ENCODE peak calls at places on chromosome 9, in seven cellular contexts. Q is A549, A is fibroblast of pulmonary artery, C is cardiac muscle cell, L is GM12865, S is colonic mucosa, U is AG10803. R is an unnamed sample.

GRCh38 chr9:95383198-95383673 is 65.7 kb upstream of the FANCC start:
- DNase-seq in Q (peak), A (peak), C (no peak), L (no peak), S (no peak), U (peak), R (peak)

GRCh38 chr9:36966371-36967097 is 67.5 kb downstream of the PAX5 start:
- DNase-seq in Q (no peak), A (no peak), C (no peak), L (no peak), S (no peak), U (no peak), R (no peak)

GRCh38 chr9:111897831-111898144 is 1.2 kb downstream of the UGCG start:
- DNase-seq in Q (no peak), A (no peak), C (no peak), L (peak), S (peak), U (peak), R (no peak)

GRCh38 chr9:124010665-124011321 is 775 bp upstream of the LHX2 start:
- DNase-seq in Q (peak), A (peak), C (peak), L (peak), S (no peak), U (peak), R (no peak)

GRCh38 chr9:114662081-114662989 is 4.7 kb upstream of the TEX53 start:
- DNase-seq in Q (peak), A (peak), C (peak), L (peak), S (peak), U (no peak), R (no peak)

GRCh38 chr9:21591221-21592062 is 109.3 kb upstream of the IFNE start:
- DNase-seq in Q (peak), A (peak), C (no peak), L (peak), S (no peak), U (peak), R (no peak)

GRCh38 chr9:29211003-29211584 is 1637.8 kb upstream of the C9orf72 start:
- DNase-seq in Q (no peak), A (no peak), C (no peak), L (no peak), S (no peak), U (no peak), R (no peak)

GRCh38 chr9:89038354-89039091 is 47.3 kb downstream of the S1PR3 start:
- DNase-seq in Q (no peak), A (peak), C (no peak), L (no peak), S (peak), U (peak), R (no peak)

GRCh38 chr9:121915304-121915625 is 177.8 kb downstream of the TTLL11 start:
- DNase-seq in Q (no peak), A (no peak), C (no peak), L (no peak), S (no peak), U (no peak), R (no peak)

GRCh38 chr9:137813651-137814415 is 63.7 kb upstream of the CACNA1B start:
- DNase-seq in Q (no peak), A (no peak), C (no peak), L (no peak), S (no peak), U (no peak), R (no peak)

GRCh38 chr9:134192951-134193731 is 28.8 kb upstream of the RNU6ATAC start:
- DNase-seq in Q (no peak), A (no peak), C (peak), L (no peak), S (no peak), U (no peak), R (no peak)

GRCh38 chr9:16030513-16031185 is 477.8 kb downstream of the CCDC171 start:
- DNase-seq in Q (peak), A (peak), C (no peak), L (peak), S (no peak), U (peak), R (no peak)

GRCh38 chr9:95023217-95024003 is 294.1 kb downstream of the FANCC start:
- DNase-seq in Q (peak), A (peak), C (no peak), L (no peak), S (no peak), U (peak), R (no peak)

GRCh38 chr9:119418721-119419120 is 49.5 kb upstream of the BRINP1 start:
- DNase-seq in Q (no peak), A (no peak), C (no peak), L (no peak), S (no peak), U (no peak), R (no peak)

GRCh38 chr9:91857291-91857781 is 92.7 kb downstream of the ROR2 start:
- DNase-seq in Q (no peak), A (no peak), C (peak), L (no peak), S (no peak), U (no peak), R (no peak)

GRCh38 chr9:121640076-121640475 is 11.4 kb upstream of the DAB2IP start:
- DNase-seq in Q (peak), A (peak), C (peak), L (peak), S (peak), U (no peak), R (no peak)

GRCh38 chr9:134883040-134883782 is 2.6 kb downstream of the FCN2 start:
- DNase-seq in Q (no peak), A (no peak), C (no peak), L (no peak), S (no peak), U (no peak), R (no peak)

GRCh38 chr9:37929441-37929895 is 25.5 kb upstream of the SLC25A51 start:
- DNase-seq in Q (no peak), A (peak), C (no peak), L (no peak), S (no peak), U (peak), R (no peak)

GRCh38 chr9:28365020-28365640 is 791.8 kb upstream of the C9orf72 start:
- DNase-seq in Q (no peak), A (no peak), C (peak), L (no peak), S (no peak), U (no peak), R (no peak)

GRCh38 chr9:112094948-112095779 is 79.9 kb downstream of the SUSD1 start:
- DNase-seq in Q (no peak), A (no peak), C (no peak), L (peak), S (peak), U (no peak), R (no peak)

GRCh38 chr9:92468206-92468605 is 14.1 kb downstream of the ASPN start:
- DNase-seq in Q (no peak), A (no peak), C (no peak), L (no peak), S (no peak), U (peak), R (no peak)

GRCh38 chr9:84953797-84954695 is 284.5 kb downstream of the NTRK2 start:
- DNase-seq in Q (peak), A (peak), C (peak), L (peak), S (peak), U (peak), R (peak)

GRCh38 chr9:111598730-111599091 is 736 bp downstream of the PTGR1 start:
- DNase-seq in Q (no peak), A (peak), C (peak), L (no peak), S (peak), U (peak), R (no peak)

GRCh38 chr9:37700900-37701299 is 50.1 kb downstream of the FRMPD1 start:
- DNase-seq in Q (no peak), A (no peak), C (no peak), L (no peak), S (no peak), U (no peak), R (peak)

GRCh38 chr9:26331223-26331622 is 561.4 kb downstream of the CAAP1 start:
- DNase-seq in Q (no peak), A (no peak), C (no peak), L (no peak), S (no peak), U (no peak), R (peak)

GRCh38 chr9:32672478-32672877 is 37.0 kb upstream of the TAF1L start:
- DNase-seq in Q (peak), A (peak), C (no peak), L (no peak), S (no peak), U (peak), R (no peak)

GRCh38 chr9:119761737-119762136 is 392.5 kb upstream of the BRINP1 start:
- DNase-seq in Q (no peak), A (no peak), C (no peak), L (peak), S (no peak), U (no peak), R (no peak)

GRCh38 chr9:3191715-3192114 is 334.1 kb downstream of the RFX3 start:
- DNase-seq in Q (no peak), A (no peak), C (peak), L (no peak), S (no peak), U (no peak), R (no peak)

GRCh38 chr9:131393622-131394463 is at the start of gene PRRC2B:
- DNase-seq in Q (peak), A (peak), C (peak), L (peak), S (peak), U (peak), R (no peak)

GRCh38 chr9:137302176-137303030 is at the start of gene NRARP:
- DNase-seq in Q (peak), A (peak), C (peak), L (peak), S (peak), U (peak), R (no peak)

GRCh38 chr9:5879419-5880181 is 11.1 kb upstream of the MLANA start:
- DNase-seq in Q (peak), A (peak), C (no peak), L (no peak), S (no peak), U (peak), R (peak)

GRCh38 chr9:20558609-20559016 is 63.7 kb downstream of the MLLT3 start:
- DNase-seq in Q (peak), A (peak), C (no peak), L (peak), S (no peak), U (peak), R (no peak)

GRCh38 chr9:133603165-133603927 is 5.8 kb downstream of the FAM163B start:
- DNase-seq in Q (no peak), A (no peak), C (no peak), L (no peak), S (no peak), U (no peak), R (no peak)

GRCh38 chr9:20512106-20512505 is 110.2 kb downstream of the MLLT3 start:
- DNase-seq in Q (peak), A (peak), C (no peak), L (no peak), S (no peak), U (peak), R (no peak)

GRCh38 chr9:121736147-121736721 is 84.8 kb downstream of the DAB2IP start:
- DNase-seq in Q (peak), A (peak), C (peak), L (no peak), S (peak), U (peak), R (no peak)

GRCh38 chr9:10366171-10366779 is 246.5 kb downstream of the PTPRD start:
- DNase-seq in Q (peak), A (peak), C (peak), L (peak), S (peak), U (peak), R (peak)

GRCh38 chr9:91186311-91187101 is 175.2 kb downstream of the AUH start:
- DNase-seq in Q (no peak), A (no peak), C (no peak), L (no peak), S (no peak), U (no peak), R (no peak)

GRCh38 chr9:89593776-89594427 is 10.9 kb upstream of the GADD45G start:
- DNase-seq in Q (peak), A (peak), C (peak), L (peak), S (peak), U (no peak), R (no peak)

DNA sequence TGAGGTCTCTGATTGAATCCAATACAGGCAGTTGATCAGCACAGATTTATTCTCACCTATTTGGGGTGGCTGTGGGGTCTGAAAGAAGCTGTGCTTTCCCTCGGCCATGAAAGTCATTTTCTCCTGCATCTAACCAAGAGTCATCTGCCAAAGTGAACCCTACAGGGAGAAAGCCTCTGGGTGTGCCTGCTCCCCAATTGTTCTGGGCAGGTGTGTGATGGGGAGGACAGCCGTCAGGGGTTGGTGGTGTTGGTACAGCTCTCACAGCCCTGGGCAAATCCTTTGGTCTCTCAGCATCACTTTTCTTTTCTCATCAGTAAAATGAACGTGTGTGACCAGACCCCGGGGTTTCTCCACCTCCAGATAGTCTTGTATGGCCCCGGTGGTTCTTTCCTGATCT is 2.5 kb downstream of the PHF2 start:
- DNase-seq in Q (no peak), A (no peak), C (no peak), L (no peak), S (no peak), U (no peak), R (no peak)
- H3K4me3 ChIP-seq in Q (no peak), A (no peak), C (no peak), L (no peak), S (no peak), U (peak), R (no peak)

GRCh38 chr9:78262655-78263054 is 26.8 kb downstream of the CEP78 start:
- DNase-seq in Q (no peak), A (no peak), C (no peak), L (no peak), S (no peak), U (no peak), R (no peak)

DNA sequence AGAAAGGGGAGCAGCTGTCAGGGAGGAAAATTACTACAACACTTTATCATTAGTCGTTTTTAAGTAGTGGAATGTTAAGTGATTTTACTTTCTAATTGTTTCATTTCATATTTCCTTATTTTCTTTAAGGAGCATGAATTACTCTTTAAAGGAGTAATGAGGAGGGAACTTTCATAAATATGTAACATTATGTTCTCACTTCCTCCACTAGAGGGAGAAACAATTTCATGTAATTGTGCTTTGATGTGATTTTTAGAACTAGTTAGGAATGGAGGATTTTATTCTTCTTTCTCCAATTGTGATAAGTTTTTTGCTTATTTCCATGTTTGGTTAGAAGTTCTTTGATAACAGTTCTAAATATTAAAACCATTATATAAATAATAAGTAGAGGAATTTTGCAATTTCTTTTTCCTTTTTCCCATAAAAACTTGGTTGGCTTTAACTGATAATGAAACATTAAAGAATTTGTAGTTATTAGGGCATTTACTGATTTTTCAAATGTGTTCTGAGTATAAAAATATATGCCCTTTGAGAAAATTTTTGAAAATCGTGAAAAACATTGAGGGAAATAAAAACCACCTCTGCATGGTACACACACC is 25.6 kb downstream of the CEP78 start:
- DNase-seq in Q (peak), A (peak), C (peak), L (peak), S (no peak), U (peak), R (no peak)
- TF ChIP-seq CTCF in Q (peak), A (peak), C (peak), L (peak), S (peak), U (peak), R (peak)

GRCh38 chr9:69895659-69896058 is 75.0 kb downstream of the CFAP95 start:
- DNase-seq in Q (peak), A (no peak), C (no peak), L (no peak), S (no peak), U (no peak), R (no peak)

GRCh38 chr9:69895185-69895584 is 74.6 kb downstream of the CFAP95 start:
- DNase-seq in Q (peak), A (no peak), C (no peak), L (no peak), S (no peak), U (no peak), R (no peak)

GRCh38 chr9:69893057-69893456 is 72.4 kb downstream of the CFAP95 start:
- DNase-seq in Q (no peak), A (no peak), C (no peak), L (no peak), S (no peak), U (no peak), R (no peak)

GRCh38 chr9:69891696-69892095 is 71.1 kb downstream of the CFAP95 start:
- DNase-seq in Q (no peak), A (no peak), C (no peak), L (no peak), S (no peak), U (no peak), R (no peak)

DNA sequence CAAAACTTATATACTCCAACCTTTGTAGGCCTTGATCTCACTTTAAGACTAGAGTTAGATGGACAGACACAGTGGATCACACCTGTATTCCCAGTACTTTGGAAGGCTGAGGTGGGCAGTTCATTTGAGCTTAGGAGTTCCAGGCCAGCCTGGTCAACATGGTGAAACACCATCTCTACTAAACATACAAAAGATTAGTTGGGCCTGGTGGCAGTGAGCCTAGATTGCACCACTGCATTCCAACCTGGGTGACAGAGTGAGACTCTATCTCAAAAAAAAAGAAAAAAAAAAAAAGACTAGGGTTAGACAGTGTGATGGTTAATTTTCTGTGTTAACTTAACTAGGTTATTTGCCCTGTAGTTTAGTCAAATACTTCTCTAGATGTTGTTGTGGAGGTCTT is 74.1 kb downstream of the CFAP95 start:
- DNase-seq in Q (no peak), A (no peak), C (no peak), L (no peak), S (no peak), U (no peak), R (no peak)
- H3K4me3 ChIP-seq in Q (no peak), A (no peak), C (no peak), L (no peak), S (no peak), U (no peak), R (no peak)

GRCh38 chr9:99012957-99013512 is 69.3 kb downstream of the COL15A1 start:
- DNase-seq in Q (no peak), A (no peak), C (no peak), L (peak), S (peak), U (no peak), R (no peak)
- TF ChIP-seq CTCF in Q (no peak), A (peak), C (no peak), L (peak), S (no peak), U (no peak), R (no peak)

GRCh38 chr9:86958203-86958602 is 10.9 kb upstream of the GAS1 start:
- DNase-seq in Q (no peak), A (no peak), C (no peak), L (no peak), S (no peak), U (no peak), R (no peak)

GRCh38 chr9:86955554-86955953 is 8.2 kb upstream of the GAS1 start:
- DNase-seq in Q (no peak), A (no peak), C (no peak), L (no peak), S (no peak), U (no peak), R (no peak)

GRCh38 chr9:86965627-86966395 is 18.5 kb upstream of the GAS1 start:
- DNase-seq in Q (no peak), A (peak), C (no peak), L (no peak), S (no peak), U (peak), R (no peak)

GRCh38 chr9:86962692-86963091 is 15.4 kb upstream of the GAS1 start:
- DNase-seq in Q (no peak), A (no peak), C (no peak), L (no peak), S (no peak), U (no peak), R (no peak)

DNA sequence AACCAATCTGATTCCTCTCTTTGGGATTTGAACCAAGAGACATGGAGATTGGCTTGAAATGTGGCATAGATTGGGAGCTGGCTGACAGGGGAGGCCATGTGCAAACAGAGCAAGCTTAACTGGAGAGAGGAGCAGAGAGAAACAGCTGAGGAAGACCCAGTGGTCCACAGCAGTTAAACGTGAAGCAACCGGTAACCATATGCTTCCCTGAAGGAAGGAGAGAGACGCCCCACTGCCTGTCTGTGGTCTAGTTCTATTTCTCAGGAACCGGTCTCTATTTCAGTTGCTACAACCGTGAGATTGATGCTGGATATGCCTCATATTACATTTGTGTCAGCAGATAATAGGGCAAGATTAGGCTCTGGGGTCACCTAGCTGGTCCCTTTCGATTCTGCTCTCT is 13.6 kb upstream of the GAS1 start:
- DNase-seq in Q (no peak), A (no peak), C (no peak), L (no peak), S (no peak), U (no peak), R (no peak)
- H3K4me3 ChIP-seq in Q (no peak), A (no peak), C (no peak), L (no peak), S (no peak), U (no peak), R (no peak)